ENCODE peak calls at places on chromosome X, in seven cellular contexts. One of them, this sample, is unnamed.

GRCh38 chrX:50812995-50813842 is 775 bp downstream of the SHROOM4 start:
- DNase-seq in IMR-90: peak
- DNase-seq in heart left ventricle: peak
- DNase-seq in testis: peak
- DNase-seq in lung: peak
- DNase-seq in dorsolateral prefrontal cortex: peak
- DNase-seq in fibroblast of pulmonary artery: peak
- DNase-seq in this sample: peak

GRCh38 chrX:46782034-46782433 is 23.1 kb upstream of the SLC9A7 start:
- DNase-seq in IMR-90: no peak
- DNase-seq in heart left ventricle: no peak
- DNase-seq in testis: no peak
- DNase-seq in lung: no peak
- DNase-seq in dorsolateral prefrontal cortex: no peak
- DNase-seq in fibroblast of pulmonary artery: no peak
- DNase-seq in this sample: no peak

GRCh38 chrX:7362111-7362510 is 214.2 kb upstream of the PUDP start:
- DNase-seq in IMR-90: no peak
- DNase-seq in heart left ventricle: no peak
- DNase-seq in testis: no peak
- DNase-seq in lung: no peak
- DNase-seq in dorsolateral prefrontal cortex: no peak
- DNase-seq in fibroblast of pulmonary artery: no peak
- DNase-seq in this sample: no peak

GRCh38 chrX:11567528-11568220 is 98.0 kb downstream of the ARHGAP6 start:
- DNase-seq in IMR-90: no peak
- DNase-seq in heart left ventricle: no peak
- DNase-seq in testis: no peak
- DNase-seq in lung: no peak
- DNase-seq in dorsolateral prefrontal cortex: no peak
- DNase-seq in fibroblast of pulmonary artery: no peak
- DNase-seq in this sample: no peak

GRCh38 chrX:136967965-136968364 is 65.8 kb downstream of the GPR101 start:
- DNase-seq in IMR-90: no peak
- DNase-seq in heart left ventricle: no peak
- DNase-seq in testis: no peak
- DNase-seq in lung: no peak
- DNase-seq in dorsolateral prefrontal cortex: no peak
- DNase-seq in fibroblast of pulmonary artery: no peak
- DNase-seq in this sample: no peak

GRCh38 chrX:67636532-67636931 is 92.7 kb downstream of the AR start:
- DNase-seq in IMR-90: no peak
- DNase-seq in heart left ventricle: no peak
- DNase-seq in testis: no peak
- DNase-seq in lung: no peak
- DNase-seq in dorsolateral prefrontal cortex: no peak
- DNase-seq in fibroblast of pulmonary artery: peak
- DNase-seq in this sample: no peak

GRCh38 chrX:11100281-11101035 is 10.7 kb upstream of the HCCS start:
- DNase-seq in IMR-90: peak
- DNase-seq in heart left ventricle: peak
- DNase-seq in testis: peak
- DNase-seq in lung: no peak
- DNase-seq in dorsolateral prefrontal cortex: no peak
- DNase-seq in fibroblast of pulmonary artery: peak
- DNase-seq in this sample: no peak

GRCh38 chrX:30910124-30910860 is 21.2 kb upstream of the TAB3 start:
- DNase-seq in IMR-90: peak
- DNase-seq in heart left ventricle: no peak
- DNase-seq in testis: no peak
- DNase-seq in lung: no peak
- DNase-seq in dorsolateral prefrontal cortex: no peak
- DNase-seq in fibroblast of pulmonary artery: no peak
- DNase-seq in this sample: no peak

GRCh38 chrX:24292358-24292757 is 21.5 kb downstream of the SUPT20HL2 start:
- DNase-seq in IMR-90: no peak
- DNase-seq in heart left ventricle: no peak
- DNase-seq in testis: peak
- DNase-seq in lung: no peak
- DNase-seq in dorsolateral prefrontal cortex: no peak
- DNase-seq in fibroblast of pulmonary artery: no peak
- DNase-seq in this sample: no peak

GRCh38 chrX:9379697-9380551 is 84.9 kb upstream of the TBL1X start:
- DNase-seq in IMR-90: peak
- DNase-seq in heart left ventricle: no peak
- DNase-seq in testis: no peak
- DNase-seq in lung: no peak
- DNase-seq in dorsolateral prefrontal cortex: no peak
- DNase-seq in fibroblast of pulmonary artery: peak
- DNase-seq in this sample: no peak

GRCh38 chrX:102975016-102975415 is 37.9 kb downstream of the RAB40AL start:
- DNase-seq in IMR-90: no peak
- DNase-seq in heart left ventricle: no peak
- DNase-seq in testis: no peak
- DNase-seq in lung: no peak
- DNase-seq in dorsolateral prefrontal cortex: no peak
- DNase-seq in fibroblast of pulmonary artery: no peak
- DNase-seq in this sample: no peak

GRCh38 chrX:22128961-22129360 is 96.8 kb downstream of the PHEX start:
- DNase-seq in IMR-90: no peak
- DNase-seq in heart left ventricle: no peak
- DNase-seq in testis: no peak
- DNase-seq in lung: no peak
- DNase-seq in dorsolateral prefrontal cortex: no peak
- DNase-seq in fibroblast of pulmonary artery: no peak
- DNase-seq in this sample: no peak

GRCh38 chrX:66004928-66005831 is 34.7 kb downstream of the VSIG4 start:
- DNase-seq in IMR-90: no peak
- DNase-seq in heart left ventricle: no peak
- DNase-seq in testis: no peak
- DNase-seq in lung: no peak
- DNase-seq in dorsolateral prefrontal cortex: no peak
- DNase-seq in fibroblast of pulmonary artery: no peak
- DNase-seq in this sample: no peak

GRCh38 chrX:18995216-18995615 is 11.3 kb upstream of the PHKA2 start:
- DNase-seq in IMR-90: peak
- DNase-seq in heart left ventricle: no peak
- DNase-seq in testis: no peak
- DNase-seq in lung: no peak
- DNase-seq in dorsolateral prefrontal cortex: no peak
- DNase-seq in fibroblast of pulmonary artery: peak
- DNase-seq in this sample: no peak

DNA sequence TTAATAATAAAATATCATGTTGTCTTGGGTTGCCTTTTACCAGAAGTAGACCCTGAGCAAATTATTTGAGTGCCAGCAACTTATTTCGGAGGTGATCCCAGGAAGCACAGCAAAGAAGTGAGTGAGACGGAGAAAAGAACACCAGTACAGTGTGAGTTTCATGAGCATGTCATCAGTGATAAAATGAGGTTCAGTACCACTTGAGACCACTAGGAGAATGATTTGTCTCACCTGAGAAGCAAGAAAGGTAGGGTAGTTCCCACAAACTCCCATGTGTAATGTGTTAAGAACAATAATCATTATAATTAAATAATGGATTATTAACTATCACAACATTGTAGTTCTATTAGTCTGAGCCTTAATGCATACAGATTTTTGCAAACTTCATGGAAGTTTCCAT is 112.8 kb upstream of the DMD start:
- DNase-seq in IMR-90: no peak
- DNase-seq in heart left ventricle: no peak
- DNase-seq in testis: no peak
- DNase-seq in lung: no peak
- DNase-seq in dorsolateral prefrontal cortex: no peak
- DNase-seq in fibroblast of pulmonary artery: no peak
- DNase-seq in this sample: no peak
- TF ChIP-seq CTCF in IMR-90: no peak
- TF ChIP-seq CTCF in heart left ventricle: no peak
- TF ChIP-seq CTCF in testis: no peak
- TF ChIP-seq CTCF in lung: no peak
- TF ChIP-seq CTCF in dorsolateral prefrontal cortex: no peak
- TF ChIP-seq CTCF in fibroblast of pulmonary artery: no peak
- TF ChIP-seq CTCF in this sample: peak

GRCh38 chrX:12819231-12819630 is 28.0 kb downstream of the PRPS2 start:
- DNase-seq in IMR-90: no peak
- DNase-seq in heart left ventricle: no peak
- DNase-seq in testis: no peak
- DNase-seq in lung: no peak
- DNase-seq in dorsolateral prefrontal cortex: no peak
- DNase-seq in fibroblast of pulmonary artery: no peak
- DNase-seq in this sample: no peak

GRCh38 chrX:12811658-12812057 is 20.4 kb downstream of the PRPS2 start:
- DNase-seq in IMR-90: no peak
- DNase-seq in heart left ventricle: no peak
- DNase-seq in testis: peak
- DNase-seq in lung: no peak
- DNase-seq in dorsolateral prefrontal cortex: peak
- DNase-seq in fibroblast of pulmonary artery: no peak
- DNase-seq in this sample: no peak

GRCh38 chrX:12814434-12814833 is 23.2 kb downstream of the PRPS2 start:
- DNase-seq in IMR-90: peak
- DNase-seq in heart left ventricle: peak
- DNase-seq in testis: no peak
- DNase-seq in lung: peak
- DNase-seq in dorsolateral prefrontal cortex: no peak
- DNase-seq in fibroblast of pulmonary artery: peak
- DNase-seq in this sample: no peak
- TF ChIP-seq CTCF in IMR-90: peak
- TF ChIP-seq CTCF in heart left ventricle: peak
- TF ChIP-seq CTCF in testis: peak
- TF ChIP-seq CTCF in lung: peak
- TF ChIP-seq CTCF in dorsolateral prefrontal cortex: peak
- TF ChIP-seq CTCF in fibroblast of pulmonary artery: peak
- TF ChIP-seq CTCF in this sample: peak

GRCh38 chrX:139869796-139870195 is 63.1 kb downstream of the ATP11C start:
- DNase-seq in IMR-90: no peak
- DNase-seq in heart left ventricle: no peak
- DNase-seq in testis: no peak
- DNase-seq in lung: no peak
- DNase-seq in dorsolateral prefrontal cortex: no peak
- DNase-seq in fibroblast of pulmonary artery: no peak
- DNase-seq in this sample: no peak

GRCh38 chrX:139862208-139862607 is 70.6 kb downstream of the ATP11C start:
- DNase-seq in IMR-90: no peak
- DNase-seq in heart left ventricle: no peak
- DNase-seq in testis: no peak
- DNase-seq in lung: no peak
- DNase-seq in dorsolateral prefrontal cortex: no peak
- DNase-seq in fibroblast of pulmonary artery: no peak
- DNase-seq in this sample: no peak

DNA sequence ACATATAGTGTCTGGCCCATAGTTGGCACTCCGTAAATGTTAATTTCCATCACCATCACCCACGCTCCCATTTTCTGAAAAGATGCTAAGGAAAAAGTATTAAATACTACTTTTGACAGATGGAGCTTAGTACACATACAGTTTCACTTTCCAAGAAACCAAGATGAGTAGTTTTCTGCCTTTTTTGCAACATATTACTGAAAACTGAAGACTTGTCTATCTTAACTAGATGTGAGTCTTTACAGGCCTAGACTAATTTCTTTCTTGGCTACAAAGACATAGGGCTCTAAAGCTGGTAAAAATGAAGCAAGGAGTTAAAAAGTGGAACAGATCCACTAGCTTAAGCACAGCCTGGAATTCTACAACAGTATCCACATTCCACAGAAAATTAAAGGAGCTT is 68.2 kb downstream of the ATP11C start:
- DNase-seq in IMR-90: no peak
- DNase-seq in heart left ventricle: no peak
- DNase-seq in testis: no peak
- DNase-seq in lung: no peak
- DNase-seq in dorsolateral prefrontal cortex: no peak
- DNase-seq in fibroblast of pulmonary artery: no peak
- DNase-seq in this sample: no peak
- TF ChIP-seq CTCF in IMR-90: no peak
- TF ChIP-seq CTCF in heart left ventricle: no peak
- TF ChIP-seq CTCF in testis: no peak
- TF ChIP-seq CTCF in lung: no peak
- TF ChIP-seq CTCF in dorsolateral prefrontal cortex: no peak
- TF ChIP-seq CTCF in fibroblast of pulmonary artery: no peak
- TF ChIP-seq CTCF in this sample: no peak

GRCh38 chrX:104309169-104309568 is 54.4 kb upstream of the ESX1 start:
- DNase-seq in IMR-90: no peak
- DNase-seq in heart left ventricle: no peak
- DNase-seq in testis: no peak
- DNase-seq in lung: no peak
- DNase-seq in dorsolateral prefrontal cortex: no peak
- DNase-seq in fibroblast of pulmonary artery: no peak
- DNase-seq in this sample: no peak
- TF ChIP-seq CTCF in IMR-90: no peak
- TF ChIP-seq CTCF in heart left ventricle: no peak
- TF ChIP-seq CTCF in testis: no peak
- TF ChIP-seq CTCF in lung: no peak
- TF ChIP-seq CTCF in dorsolateral prefrontal cortex: no peak
- TF ChIP-seq CTCF in fibroblast of pulmonary artery: peak
- TF ChIP-seq CTCF in this sample: no peak

DNA sequence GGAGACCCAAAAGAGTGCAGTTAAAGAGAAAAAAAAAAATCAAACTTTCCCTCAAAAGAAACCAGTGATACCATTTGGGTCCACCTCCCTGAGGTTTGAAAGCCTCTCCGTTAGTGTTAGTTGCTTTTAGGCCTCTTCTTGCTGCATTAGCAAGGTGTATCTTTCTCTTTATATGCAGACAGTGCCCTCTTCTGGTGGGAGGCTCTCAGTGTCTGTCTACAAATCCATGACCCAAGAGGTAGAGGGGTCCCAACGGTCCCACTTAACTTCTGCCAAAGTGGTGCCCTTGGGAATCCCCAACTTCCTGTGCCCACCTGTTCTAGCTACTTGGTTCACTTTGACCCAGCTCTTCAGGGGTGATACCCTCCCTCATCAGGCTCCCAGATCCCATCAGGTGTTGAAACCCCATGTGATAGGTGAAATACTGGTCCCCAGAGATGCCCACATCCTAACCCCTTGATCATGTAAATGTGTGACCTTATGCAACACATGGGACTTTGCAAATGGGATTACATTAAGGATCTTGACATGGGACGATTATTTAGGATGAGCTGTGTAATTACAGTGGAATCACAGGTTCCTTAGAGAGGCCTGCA is 63.7 kb upstream of the CD99 start:
- DNase-seq in IMR-90: peak
- DNase-seq in heart left ventricle: no peak
- DNase-seq in testis: peak
- DNase-seq in lung: no peak
- DNase-seq in dorsolateral prefrontal cortex: no peak
- DNase-seq in fibroblast of pulmonary artery: peak
- DNase-seq in this sample: no peak
- TF ChIP-seq CTCF in IMR-90: peak
- TF ChIP-seq CTCF in heart left ventricle: peak
- TF ChIP-seq CTCF in testis: peak
- TF ChIP-seq CTCF in lung: peak
- TF ChIP-seq CTCF in dorsolateral prefrontal cortex: no peak
- TF ChIP-seq CTCF in fibroblast of pulmonary artery: peak
- TF ChIP-seq CTCF in this sample: peak